ENCODE peak calls at places on chromosomes 16 and 17, in seven cellular contexts. M is stimulated activated CD8-positive, alpha-beta memory T cell treated with anti-CD3 and anti-CD28 coated beads, Interleukin-2, amount 100 ng/mL, for 1 hour; A is activated CD4-positive, alpha-beta T cell treated with anti-CD3 and anti-CD28 coated beads, Interleukin-2, amount 50 U/mL, for 1 hour; P is SW 1271; L is Right ventricle myocardium superior; V is glutamatergic neuron; G is A172. F is an unnamed sample.

GRCh38 chr17:74408262-74408661 is 23.6 kb upstream of the GPRC5C start:
- DNase-seq in P (no peak), A (no peak), L (peak), G (peak), M (no peak), V (no peak), F (no peak)

GRCh38 chr17:57989011-57989345 is 924 bp upstream of the VEZF1 start:
- DNase-seq in G (no peak), A (no peak), L (peak), V (no peak), M (no peak), P (no peak), F (no peak)

GRCh38 chr16:87715658-87716057 is 50.1 kb downstream of the KLHDC4 start:
- DNase-seq in P (no peak), V (no peak), G (no peak), M (no peak), L (no peak), A (no peak), F (no peak)

GRCh38 chr17:77957869-77958715 is at the start of gene TNRC6C:
- DNase-seq in P (peak), V (peak), A (peak), L (peak), G (peak), M (peak), F (peak)

GRCh38 chr17:65122836-65123756 is 14.1 kb upstream of the RGS9 start:
- DNase-seq in A (peak), M (peak), V (peak), G (peak), L (peak), P (peak), F (peak)

GRCh38 chr17:76138234-76138895 is 2.7 kb downstream of the FOXJ1 start:
- DNase-seq in M (no peak), G (no peak), V (no peak), L (no peak), P (no peak), A (no peak), F (no peak)

GRCh38 chr17:1931759-1932579 is 93.2 kb downstream of the RTN4RL1 start:
- DNase-seq in M (no peak), G (peak), V (no peak), P (no peak), L (peak), A (no peak), F (no peak)

GRCh38 chr17:79977711-79978544 is 57.7 kb downstream of the TBC1D16 start:
- DNase-seq in G (no peak), M (no peak), V (no peak), P (no peak), A (no peak), L (no peak), F (peak)

GRCh38 chr16:56632160-56632847 is at the start of gene MT1M:
- DNase-seq in V (no peak), M (no peak), A (no peak), P (no peak), L (peak), G (no peak), F (no peak)

GRCh38 chr16:1174477-1175357 is 21.8 kb downstream of the CACNA1H start:
- DNase-seq in G (peak), L (no peak), M (no peak), A (no peak), V (no peak), P (no peak), F (no peak)

GRCh38 chr17:47604268-47604927 is 45.3 kb upstream of the KPNB1 start:
- DNase-seq in P (no peak), V (no peak), A (no peak), L (no peak), G (no peak), M (no peak), F (peak)

GRCh38 chr17:41510251-41511065 is 5.0 kb upstream of the KRT13 start:
- DNase-seq in G (no peak), A (no peak), P (no peak), V (no peak), M (no peak), L (no peak), F (no peak)

GRCh38 chr16:68377667-68378420 is 67.0 kb downstream of the PRMT7 start:
- DNase-seq in V (no peak), M (no peak), P (no peak), G (no peak), L (no peak), A (no peak), F (no peak)

GRCh38 chr17:17819561-17819995 is 17.2 kb downstream of the SREBF1 start:
- DNase-seq in V (peak), M (no peak), G (peak), P (peak), L (peak), A (peak), F (no peak)

GRCh38 chr17:39996789-39997188 is 16.2 kb downstream of the PSMD3 start:
- DNase-seq in G (no peak), L (peak), A (no peak), P (no peak), M (no peak), V (no peak), F (peak)

GRCh38 chr16:9723136-9723535 is 459.1 kb downstream of the GRIN2A start:
- DNase-seq in A (no peak), V (no peak), L (no peak), M (no peak), P (no peak), G (no peak), F (no peak)

GRCh38 chr16:4207683-4208528 is 34.0 kb downstream of the SRL start:
- DNase-seq in V (no peak), M (no peak), L (peak), P (no peak), A (no peak), G (no peak), F (no peak)

GRCh38 chr17:81401727-81402529 is 6.7 kb downstream of the BAHCC1 start:
- DNase-seq in A (no peak), V (peak), P (no peak), L (peak), M (no peak), G (no peak), F (peak)

GRCh38 chr16:67254809-67255552 is 6.2 kb downstream of the SLC9A5 start:
- DNase-seq in V (no peak), A (no peak), M (no peak), P (no peak), L (no peak), G (no peak), F (no peak)

GRCh38 chr16:87829988-87830672 is 39.2 kb downstream of the SLC7A5 start:
- DNase-seq in P (no peak), L (no peak), M (no peak), G (no peak), V (no peak), A (no peak), F (no peak)

GRCh38 chr17:76843703-76844484 is 24.3 kb upstream of the MGAT5B start:
- DNase-seq in M (no peak), L (no peak), A (no peak), G (peak), P (no peak), V (peak), F (no peak)

GRCh38 chr17:869067-869466 is 86.9 kb downstream of the MRM3 start:
- DNase-seq in A (no peak), G (peak), M (no peak), L (peak), P (no peak), V (no peak), F (no peak)

GRCh38 chr16:70529051-70529777 is 5.6 kb downstream of the SF3B3 start:
- DNase-seq in M (no peak), G (peak), A (no peak), V (no peak), L (no peak), P (no peak), F (no peak)

GRCh38 chr16:85428899-85429775 is 184.0 kb upstream of the GSE1 start:
- DNase-seq in G (no peak), P (no peak), V (no peak), A (no peak), M (no peak), L (peak), F (no peak)

GRCh38 chr17:73156166-73156840 is 8.5 kb upstream of the SSTR2 start:
- DNase-seq in M (no peak), V (peak), L (peak), P (no peak), G (peak), A (peak), F (peak)

GRCh38 chr17:77892469-77893143 is 65.9 kb upstream of the TNRC6C start:
- DNase-seq in L (no peak), A (no peak), V (peak), G (no peak), M (no peak), P (no peak), F (no peak)

GRCh38 chr16:50531901-50532300 is 16.3 kb upstream of the NKD1 start:
- DNase-seq in P (no peak), V (no peak), G (no peak), A (no peak), M (no peak), L (no peak), F (no peak)

GRCh38 chr16:84606081-84606875 is 11.6 kb downstream of the COTL1 start:
- DNase-seq in M (no peak), P (no peak), A (no peak), L (no peak), V (no peak), G (no peak), F (no peak)